ENCODE peak calls at places on chromosomes 5 and 9, in nine cellular contexts. U is SK-N-SH; F is tibial artery; G is CD4-positive, alpha-beta memory T cell; H is tibial nerve; L is A673; O is heart left ventricle; M is GM23248; R is heart right ventricle. Q is an unnamed sample. For H3K4me1 and H3K36me3, the result is how much of the 10 kb centered on the place peaks cover.

GRCh38 chr5:172849636-172850453 is 15.8 kb downstream of the ERGIC1 start:
- DNase-seq in U (no peak), F (no peak), G (no peak), H (no peak), L (no peak), O (no peak), M (peak), R (no peak), Q (no peak)

GRCh38 chr9:74499770-74500583 is 2.8 kb downstream of the RORB start:
- DNase-seq in U (peak), F (no peak), G (no peak), H (no peak), L (no peak), O (peak), M (no peak), R (no peak), Q (no peak)

GRCh38 chr9:100170085-100170484 is 71.0 kb downstream of the INVS start:
- DNase-seq in U (no peak), F (no peak), G (no peak), H (no peak), L (no peak), O (no peak), M (peak), R (no peak), Q (no peak)

GRCh38 chr9:2985343-2985742 is 141.4 kb upstream of the PUM3 start:
- DNase-seq in U (no peak), F (no peak), G (no peak), H (no peak), L (no peak), O (no peak), M (no peak), R (no peak), Q (no peak)

GRCh38 chr9:117413346-117414219 is 1.3 kb downstream of the ASTN2 start:
- DNase-seq in U (peak), F (no peak), G (no peak), H (no peak), L (peak), O (no peak), M (no peak), R (no peak), Q (peak)

GRCh38 chr5:90473321-90474234 is 993 bp downstream of the MBLAC2 start:
- DNase-seq in U (peak), F (no peak), G (peak), H (peak), L (peak), O (peak), M (peak), R (peak), Q (peak)

GRCh38 chr5:125198270-125198974 is 452.0 kb upstream of the ZNF608 start:
- DNase-seq in U (peak), F (peak), G (no peak), H (peak), L (peak), O (peak), M (peak), R (peak), Q (peak)

GRCh38 chr5:61334224-61335196 is 2.5 kb downstream of the ZSWIM6 start:
- DNase-seq in U (peak), F (no peak), G (no peak), H (no peak), L (peak), O (no peak), M (peak), R (no peak), Q (no peak)

GRCh38 chr5:1637639-1638481 is 114.1 kb upstream of the LPCAT1 start:
- DNase-seq in U (no peak), F (no peak), G (no peak), H (no peak), L (no peak), O (peak), M (no peak), R (no peak), Q (no peak)

GRCh38 chr5:138778234-138778633 is 25.0 kb downstream of the CTNNA1 start:
- DNase-seq in U (no peak), F (no peak), G (no peak), H (no peak), L (no peak), O (no peak), M (no peak), R (no peak), Q (no peak)

GRCh38 chr5:71862661-71863060 is 143.6 kb downstream of the CARTPT start:
- DNase-seq in U (no peak), F (no peak), G (no peak), H (no peak), L (no peak), O (no peak), M (no peak), R (no peak), Q (no peak)

GRCh38 chr9:12702160-12702758 is 9.1 kb downstream of the TYRP1 start:
- DNase-seq in U (peak), F (peak), G (no peak), H (peak), L (peak), O (no peak), M (peak), R (peak), Q (peak)

GRCh38 chr5:154118832-154119442 is 71.6 kb upstream of the GALNT10 start:
- DNase-seq in U (no peak), F (no peak), G (no peak), H (no peak), L (no peak), O (no peak), M (peak), R (no peak), Q (no peak)

GRCh38 chr5:98109561-98110006 is 663.9 kb upstream of the RGMB start:
- DNase-seq in U (no peak), F (no peak), G (no peak), H (no peak), L (no peak), O (no peak), M (peak), R (no peak), Q (no peak)

GRCh38 chr9:16032799-16033198 is 480.0 kb downstream of the CCDC171 start:
- DNase-seq in U (no peak), F (no peak), G (no peak), H (no peak), L (no peak), O (no peak), M (peak), R (no peak), Q (no peak)

GRCh38 chr5:32297181-32298055 is 15.3 kb downstream of the MTMR12 start:
- DNase-seq in U (no peak), F (no peak), G (no peak), H (no peak), L (no peak), O (no peak), M (no peak), R (no peak), Q (peak)

GRCh38 chr9:115204827-115205506 is 87.0 kb upstream of the TNC start:
- DNase-seq in U (no peak), F (no peak), G (no peak), H (no peak), L (no peak), O (no peak), M (peak), R (no peak), Q (no peak)

DNA sequence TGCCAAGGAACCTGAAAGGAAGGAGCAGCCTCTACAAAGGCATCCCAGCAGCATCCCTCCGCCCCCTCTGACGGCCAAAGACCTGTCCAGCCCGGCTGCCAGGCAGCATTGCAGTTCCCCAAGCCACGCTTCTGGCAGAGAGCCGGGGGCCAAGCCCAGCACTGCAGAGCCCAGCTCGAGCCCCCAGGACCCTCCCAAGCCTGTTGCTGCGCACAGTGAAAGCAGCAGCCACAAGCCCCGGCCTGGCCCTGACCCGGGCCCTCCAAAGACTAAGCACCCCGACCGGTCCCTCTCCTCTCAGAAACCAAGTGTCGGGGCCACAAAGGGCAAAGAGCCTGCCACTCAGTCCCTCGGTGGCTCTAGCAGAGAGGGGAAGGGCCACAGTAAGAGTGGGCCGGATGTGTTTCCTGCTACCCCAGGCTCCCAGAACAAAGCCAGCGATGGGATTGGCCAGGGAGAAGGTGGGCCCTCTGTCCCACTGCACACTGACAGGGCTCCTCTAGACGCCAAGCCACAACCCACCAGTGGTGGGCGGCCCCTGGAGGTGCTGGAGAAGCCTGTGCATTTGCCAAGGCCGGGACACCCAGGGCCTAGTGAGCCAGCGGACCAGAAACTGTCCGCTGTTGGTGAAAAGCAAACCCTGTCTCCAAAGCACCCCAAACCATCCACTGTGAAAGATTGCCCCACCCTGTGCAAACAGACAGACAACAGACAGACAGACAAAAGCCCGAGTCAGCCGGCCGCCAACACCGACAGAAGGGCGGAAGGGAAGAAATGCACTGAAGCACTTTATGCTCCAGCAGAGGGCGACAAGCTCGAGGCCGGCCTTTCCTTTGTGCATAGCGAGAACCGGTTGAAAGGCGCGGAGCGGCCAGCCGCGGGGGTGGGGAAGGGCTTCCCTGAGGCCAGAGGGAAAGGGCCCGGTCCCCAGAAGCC is 30.8 kb downstream of the CD180 start:
- DNase-seq in U (peak), F (peak), G (peak), H (peak), L (peak), O (peak), M (peak), R (peak), Q (peak)
- H3K4me1 ChIP-seq in U (under half), F (under half), G (half or more), H (under half), L (under half), O (under half), M (under half), R (under half), Q (under half)

DNA sequence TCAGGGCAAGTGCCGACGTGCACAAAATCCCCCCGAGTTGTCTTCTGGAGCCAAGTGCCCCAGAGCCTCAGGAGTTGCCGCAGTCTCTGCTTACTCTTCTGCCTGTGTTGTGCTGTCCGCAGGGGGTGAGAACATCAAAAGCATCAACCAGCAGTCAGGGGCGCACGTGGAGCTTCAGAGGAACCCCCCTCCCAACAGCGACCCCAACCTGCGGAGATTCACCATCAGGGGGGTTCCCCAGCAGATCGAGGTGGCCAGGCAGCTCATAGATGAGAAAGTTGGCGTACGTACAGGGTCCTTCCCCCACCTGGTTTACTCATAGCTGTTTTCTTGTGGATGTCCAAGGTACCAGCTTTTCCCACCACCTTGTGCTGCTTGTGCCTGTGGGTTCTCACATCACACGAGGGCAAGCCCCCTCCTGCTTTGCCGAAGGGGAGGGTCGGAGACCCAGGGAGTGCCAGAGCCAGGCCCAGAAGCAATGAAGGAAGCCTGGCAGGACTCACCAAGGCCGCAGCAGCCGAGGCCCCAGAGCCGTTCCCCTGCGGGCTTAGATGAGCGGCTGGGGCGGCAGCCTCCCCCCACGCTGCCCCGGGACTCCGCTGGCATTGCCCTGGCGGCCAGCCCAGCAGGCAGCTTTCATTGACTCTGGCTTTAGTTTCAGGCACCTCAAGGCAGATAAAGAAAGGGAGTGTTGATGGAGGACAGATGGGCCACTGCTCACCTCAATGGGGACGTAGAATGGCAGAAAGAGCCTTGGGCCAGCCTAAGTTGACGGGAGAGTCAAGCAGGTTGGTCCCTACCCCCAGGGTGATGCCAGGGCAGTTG is 33.7 kb upstream of the PRDM12 start:
- DNase-seq in U (no peak), F (no peak), G (no peak), H (no peak), L (no peak), O (peak), M (no peak), R (peak), Q (no peak)
- H3K4me3 ChIP-seq in U (no peak), F (no peak), G (no peak), H (no peak), L (no peak), O (no peak), M (no peak), R (no peak), Q (no peak)

DNA sequence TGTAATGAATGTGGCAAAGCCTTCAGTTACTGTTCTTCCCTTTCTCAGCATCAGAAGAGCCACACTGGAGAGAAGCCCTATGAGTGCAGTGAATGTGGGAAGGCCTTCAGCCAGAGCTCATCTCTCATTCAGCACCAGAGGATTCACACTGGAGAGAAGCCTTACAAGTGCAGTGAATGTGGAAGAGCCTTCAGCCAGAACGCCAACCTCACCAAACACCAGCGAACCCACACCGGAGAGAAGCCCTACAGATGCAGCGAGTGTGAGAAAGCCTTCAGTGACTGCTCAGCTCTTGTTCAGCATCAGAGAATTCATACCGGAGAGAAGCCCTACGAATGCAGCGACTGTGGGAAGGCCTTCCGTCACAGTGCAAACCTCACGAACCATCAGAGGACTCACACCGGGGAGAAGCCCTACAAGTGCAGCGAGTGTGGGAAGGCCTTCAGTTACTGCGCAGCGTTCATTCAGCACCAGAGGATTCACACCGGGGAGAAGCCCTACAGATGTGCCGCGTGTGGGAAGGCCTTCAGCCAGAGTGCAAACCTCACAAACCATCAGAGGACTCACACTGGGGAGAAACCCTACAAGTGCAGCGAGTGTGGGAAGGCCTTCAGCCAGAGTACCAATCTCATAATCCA is 6.8 kb downstream of the RPL12 start:
- DNase-seq in U (no peak), F (no peak), G (no peak), H (no peak), L (no peak), O (no peak), M (peak), R (no peak), Q (no peak)
- H3K36me3 ChIP-seq in U (half or more), F (half or more), G (half or more), H (under half), L (half or more), O (half or more), M (half or more), R (half or more), Q (half or more)

DNA sequence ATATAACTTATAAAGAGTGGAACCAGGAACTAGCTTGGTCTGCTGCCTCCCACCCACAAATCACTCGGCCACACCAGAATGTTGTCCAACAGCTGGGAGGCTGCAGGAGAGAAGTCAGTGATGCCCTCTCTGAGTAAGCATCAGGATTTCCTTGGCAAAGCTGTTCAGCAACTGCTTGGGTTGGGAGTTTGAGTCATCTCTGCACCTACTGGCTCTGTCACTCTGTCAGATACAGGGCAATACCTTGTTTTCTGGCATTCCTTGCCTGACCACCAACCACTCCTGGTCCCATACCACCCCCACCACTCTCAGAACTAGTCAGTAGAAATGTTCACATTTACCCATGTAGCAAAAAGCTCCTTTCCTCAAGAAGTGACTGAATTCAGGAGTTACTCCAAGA is 36.8 kb upstream of the GCNT4 start:
- DNase-seq in U (no peak), F (no peak), G (no peak), H (no peak), L (no peak), O (no peak), M (peak), R (no peak), Q (no peak)
- H3K4me1 ChIP-seq in U (under half), F (under half), G (under half), H (under half), L (under half), O (under half), M (under half), R (under half), Q (under half)

DNA sequence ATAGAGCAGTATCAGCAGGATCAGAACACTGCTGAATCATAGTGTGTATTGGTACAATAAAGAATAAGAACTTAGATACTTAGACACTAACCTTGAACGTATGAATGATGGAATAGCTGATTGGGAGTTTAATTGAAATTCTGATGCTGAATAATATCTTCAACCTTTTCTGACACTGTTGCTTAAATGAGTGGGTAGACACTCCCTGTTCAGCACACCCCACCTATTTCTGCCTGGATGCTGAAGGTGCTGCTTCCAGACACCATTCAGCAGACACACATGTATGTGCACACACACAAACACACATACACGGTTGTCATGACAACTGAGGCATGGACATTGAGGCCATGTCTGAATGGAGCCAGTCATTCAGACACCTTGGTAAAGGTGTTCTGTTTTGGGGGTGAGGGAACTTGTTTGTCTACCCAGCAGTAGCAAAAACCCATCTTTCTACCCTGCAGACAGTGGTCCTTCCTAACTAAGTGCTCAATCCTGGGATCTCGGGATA is 54.3 kb downstream of the TMEM215 start:
- DNase-seq in U (no peak), F (no peak), G (no peak), H (no peak), L (no peak), O (no peak), M (no peak), R (no peak), Q (no peak)
- H3K4me3 ChIP-seq in U (no peak), F (no peak), G (no peak), H (no peak), L (no peak), O (no peak), M (no peak), R (no peak), Q (no peak)

DNA sequence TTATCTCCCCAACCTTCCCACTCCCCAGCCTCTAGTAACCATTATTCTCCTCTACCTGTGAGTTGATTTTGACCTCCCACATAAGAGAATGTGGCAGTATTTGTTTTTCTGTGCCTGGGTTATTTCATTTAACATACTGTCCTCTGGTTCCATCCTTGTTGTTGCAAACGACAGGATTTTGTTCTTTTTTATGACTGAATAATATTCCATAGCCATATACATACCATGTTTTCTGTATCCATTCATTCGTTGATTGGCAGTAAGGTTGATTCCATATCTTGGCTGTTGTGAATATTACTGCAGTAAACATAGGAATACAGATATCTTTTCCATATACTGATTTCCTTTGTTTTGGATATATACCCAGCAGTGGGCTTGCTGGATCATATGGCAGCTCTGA is 20.8 kb downstream of the GPBP1 start:
- DNase-seq in U (no peak), F (no peak), G (no peak), H (no peak), L (no peak), O (no peak), M (no peak), R (no peak), Q (no peak)
- H3K36me3 ChIP-seq in U (under half), F (under half), G (under half), H (under half), L (under half), O (under half), M (under half), R (under half), Q (under half)

Q was measured in HAP-1.